ENCODE peak calls at places on chromosomes 11 and 22, in eight cellular contexts. N is foreskin fibroblast; H is activated effector memory CD4-positive, alpha-beta T cell treated with Interleukin-2 at 50 U/mL for 16 hours; P is BE2C; Y is substantia nigra; R is body of pancreas; Z is activated naive CD4-positive, alpha-beta T cell; D is retina. S is an unnamed sample.

GRCh38 chr22:44664149-44664548 is 37.9 kb upstream of the PRR5 start:
- DNase-seq in N (peak), H (peak), P (peak), Y (peak), R (no peak), Z (no peak), D (peak), S (peak)

GRCh38 chr11:66938582-66939135 is 19.5 kb downstream of the PC start:
- DNase-seq in N (no peak), H (no peak), P (no peak), Y (no peak), R (no peak), Z (no peak), D (no peak), S (no peak)

GRCh38 chr11:13169709-13170108 is 107.9 kb upstream of the BMAL1 start:
- DNase-seq in N (peak), H (no peak), P (no peak), Y (no peak), R (no peak), Z (no peak), D (no peak), S (no peak)

GRCh38 chr11:76371170-76371569 is 9.8 kb downstream of the THAP12 start:
- DNase-seq in N (peak), H (no peak), P (no peak), Y (no peak), R (no peak), Z (no peak), D (no peak), S (no peak)

GRCh38 chr11:111452146-111452545 is 60.0 kb downstream of the BTG4 start:
- DNase-seq in N (peak), H (no peak), P (no peak), Y (no peak), R (no peak), Z (no peak), D (no peak), S (no peak)

GRCh38 chr11:68038226-68038717 is 553 bp upstream of the TCIRG1 start:
- DNase-seq in N (no peak), H (no peak), P (peak), Y (no peak), R (peak), Z (no peak), D (no peak), S (no peak)

GRCh38 chr11:95923441-95923729 is 522 bp downstream of the MTMR2 start:
- DNase-seq in N (no peak), H (no peak), P (no peak), Y (no peak), R (no peak), Z (no peak), D (no peak), S (no peak)

GRCh38 chr22:47601666-47602065 is 839.2 kb downstream of the TBC1D22A start:
- DNase-seq in N (no peak), H (no peak), P (no peak), Y (no peak), R (no peak), Z (no peak), D (no peak), S (no peak)

GRCh38 chr22:31970490-31971444 is 26.4 kb downstream of the YWHAH start:
- DNase-seq in N (peak), H (peak), P (peak), Y (peak), R (peak), Z (peak), D (peak), S (peak)

GRCh38 chr11:34443136-34443535 is 4.4 kb downstream of the CAT start:
- DNase-seq in N (no peak), H (no peak), P (no peak), Y (no peak), R (no peak), Z (no peak), D (no peak), S (no peak)

GRCh38 chr22:45602824-45603301 is 68.8 kb upstream of the ATXN10 start:
- DNase-seq in N (peak), H (no peak), P (peak), Y (no peak), R (no peak), Z (no peak), D (no peak), S (peak)

GRCh38 chr11:16899708-16900107 is 114.5 kb downstream of the PLEKHA7 start:
- DNase-seq in N (no peak), H (no peak), P (no peak), Y (no peak), R (no peak), Z (no peak), D (no peak), S (no peak)

GRCh38 chr22:30863161-30863833 is 105.3 kb downstream of the MORC2 start:
- DNase-seq in N (no peak), H (no peak), P (no peak), Y (no peak), R (peak), Z (no peak), D (peak), S (peak)

GRCh38 chr11:118071416-118072030 is 5.4 kb upstream of the TMPRSS4 start:
- DNase-seq in N (no peak), H (no peak), P (no peak), Y (no peak), R (no peak), Z (no peak), D (no peak), S (no peak)

GRCh38 chr11:119189393-119189792 is 4.1 kb downstream of the NHERF4 start:
- DNase-seq in N (no peak), H (no peak), P (no peak), Y (no peak), R (no peak), Z (no peak), D (no peak), S (no peak)

GRCh38 chr22:26464312-26464711 is 19.3 kb downstream of the HPS4 start:
- DNase-seq in N (peak), H (no peak), P (no peak), Y (no peak), R (no peak), Z (no peak), D (no peak), S (peak)

GRCh38 chr22:37552560-37553163 is 7.6 kb upstream of the CDC42EP1 start:
- DNase-seq in N (peak), H (no peak), P (peak), Y (no peak), R (no peak), Z (no peak), D (peak), S (peak)

GRCh38 chr11:69000831-69001245 is 12.2 kb downstream of the MRGPRF start:
- DNase-seq in N (peak), H (no peak), P (no peak), Y (no peak), R (no peak), Z (no peak), D (no peak), S (peak)

GRCh38 chr11:93330446-93330984 is at the start of gene DEUP1:
- DNase-seq in N (no peak), H (no peak), P (peak), Y (no peak), R (peak), Z (no peak), D (peak), S (peak)

GRCh38 chr11:102799656-102800339 is 1.8 kb upstream of the MMP1 start:
- DNase-seq in N (peak), H (no peak), P (no peak), Y (no peak), R (no peak), Z (no peak), D (no peak), S (no peak)

GRCh38 chr22:31680764-31681624 is 19.0 kb upstream of the PISD start:
- DNase-seq in N (peak), H (no peak), P (no peak), Y (no peak), R (no peak), Z (no peak), D (no peak), S (no peak)

GRCh38 chr11:83006877-83007330 is 64.8 kb downstream of the RAB30 start:
- DNase-seq in N (no peak), H (no peak), P (peak), Y (no peak), R (peak), Z (no peak), D (no peak), S (no peak)

GRCh38 chr11:9057032-9057431 is 34.4 kb downstream of the SCUBE2 start:
- DNase-seq in N (no peak), H (no peak), P (no peak), Y (no peak), R (no peak), Z (no peak), D (no peak), S (no peak)

GRCh38 chr22:27274770-27275449 is 526.6 kb downstream of the MN1 start:
- DNase-seq in N (no peak), H (no peak), P (no peak), Y (no peak), R (no peak), Z (no peak), D (no peak), S (no peak)

GRCh38 chr11:93389737-93390136 is 59.2 kb downstream of the DEUP1 start:
- DNase-seq in N (no peak), H (no peak), P (no peak), Y (no peak), R (no peak), Z (no peak), D (no peak), S (no peak)

GRCh38 chr11:60775420-60775961 is 9.6 kb upstream of the MS4A10 start:
- DNase-seq in N (peak), H (peak), P (peak), Y (peak), R (peak), Z (peak), D (peak), S (peak)

GRCh38 chr11:2870955-2871720 is 14.4 kb downstream of the CDKN1C start:
- DNase-seq in N (no peak), H (no peak), P (no peak), Y (no peak), R (no peak), Z (no peak), D (peak), S (no peak)

GRCh38 chr11:75667268-75667830 is 1.5 kb downstream of the MAP6 start:
- DNase-seq in N (no peak), H (no peak), P (peak), Y (no peak), R (peak), Z (no peak), D (peak), S (peak)

GRCh38 chr11:126304457-126305072 is 705 bp downstream of the DCPS start:
- DNase-seq in N (no peak), H (no peak), P (no peak), Y (no peak), R (no peak), Z (no peak), D (peak), S (no peak)

GRCh38 chr11:119373059-119373875 is 8.2 kb downstream of the USP2 start:
- DNase-seq in N (no peak), H (no peak), P (no peak), Y (no peak), R (no peak), Z (no peak), D (no peak), S (no peak)

GRCh38 chr11:94305146-94305545 is 766 bp downstream of the IZUMO1R start:
- DNase-seq in N (peak), H (no peak), P (no peak), Y (no peak), R (no peak), Z (no peak), D (no peak), S (peak)

S was measured in islet precursor cell.